ENCODE peak calls at places on chromosome 19, in nine cellular contexts. One of them, this sample, is unnamed.

GRCh38 chr19:6271721-6272410 is 7.9 kb downstream of the MLLT1 start:
- DNase-seq in AG10803: peak
- DNase-seq in A549: no peak
- DNase-seq in Panc1: no peak
- DNase-seq in cardiac fibroblast: peak
- DNase-seq in body of pancreas: peak
- DNase-seq in heart right ventricle: peak
- DNase-seq in lower leg skin: peak
- DNase-seq in psoas muscle: peak
- DNase-seq in this sample: no peak

GRCh38 chr19:58497634-58498170 is 14.1 kb downstream of the SLC27A5 start:
- DNase-seq in AG10803: no peak
- DNase-seq in A549: no peak
- DNase-seq in Panc1: no peak
- DNase-seq in cardiac fibroblast: no peak
- DNase-seq in body of pancreas: no peak
- DNase-seq in heart right ventricle: no peak
- DNase-seq in lower leg skin: no peak
- DNase-seq in psoas muscle: no peak
- DNase-seq in this sample: no peak

GRCh38 chr19:3670796-3671679 is 29.2 kb downstream of the PIP5K1C start:
- DNase-seq in AG10803: peak
- DNase-seq in A549: no peak
- DNase-seq in Panc1: no peak
- DNase-seq in cardiac fibroblast: peak
- DNase-seq in body of pancreas: peak
- DNase-seq in heart right ventricle: peak
- DNase-seq in lower leg skin: peak
- DNase-seq in psoas muscle: peak
- DNase-seq in this sample: no peak

GRCh38 chr19:4910594-4911273 is 1.4 kb downstream of the UHRF1 start:
- DNase-seq in AG10803: peak
- DNase-seq in A549: peak
- DNase-seq in Panc1: no peak
- DNase-seq in cardiac fibroblast: peak
- DNase-seq in body of pancreas: no peak
- DNase-seq in heart right ventricle: no peak
- DNase-seq in lower leg skin: no peak
- DNase-seq in psoas muscle: no peak
- DNase-seq in this sample: no peak

GRCh38 chr19:16274466-16274865 is 50.2 kb upstream of the KLF2 start:
- DNase-seq in AG10803: peak
- DNase-seq in A549: no peak
- DNase-seq in Panc1: no peak
- DNase-seq in cardiac fibroblast: peak
- DNase-seq in body of pancreas: no peak
- DNase-seq in heart right ventricle: no peak
- DNase-seq in lower leg skin: no peak
- DNase-seq in psoas muscle: peak
- DNase-seq in this sample: no peak

GRCh38 chr19:459724-460511 is 915 bp downstream of the SHC2 start:
- DNase-seq in AG10803: peak
- DNase-seq in A549: peak
- DNase-seq in Panc1: no peak
- DNase-seq in cardiac fibroblast: peak
- DNase-seq in body of pancreas: peak
- DNase-seq in heart right ventricle: peak
- DNase-seq in lower leg skin: no peak
- DNase-seq in psoas muscle: peak
- DNase-seq in this sample: no peak

GRCh38 chr19:23957660-23958281 is 43.1 kb downstream of the ZNF726 start:
- DNase-seq in AG10803: peak
- DNase-seq in A549: peak
- DNase-seq in Panc1: peak
- DNase-seq in cardiac fibroblast: peak
- DNase-seq in body of pancreas: no peak
- DNase-seq in heart right ventricle: no peak
- DNase-seq in lower leg skin: no peak
- DNase-seq in psoas muscle: no peak
- DNase-seq in this sample: peak

GRCh38 chr19:42468273-42468796 is 25.6 kb upstream of the CXCL17 start:
- DNase-seq in AG10803: peak
- DNase-seq in A549: peak
- DNase-seq in Panc1: no peak
- DNase-seq in cardiac fibroblast: peak
- DNase-seq in body of pancreas: no peak
- DNase-seq in heart right ventricle: no peak
- DNase-seq in lower leg skin: no peak
- DNase-seq in psoas muscle: no peak
- DNase-seq in this sample: no peak

GRCh38 chr19:19406878-19407639 is 1.6 kb downstream of the GATAD2A start:
- DNase-seq in AG10803: peak
- DNase-seq in A549: peak
- DNase-seq in Panc1: no peak
- DNase-seq in cardiac fibroblast: peak
- DNase-seq in body of pancreas: peak
- DNase-seq in heart right ventricle: no peak
- DNase-seq in lower leg skin: no peak
- DNase-seq in psoas muscle: peak
- DNase-seq in this sample: peak

GRCh38 chr19:18020212-18021067 is 12.5 kb downstream of the ARRDC2 start:
- DNase-seq in AG10803: peak
- DNase-seq in A549: no peak
- DNase-seq in Panc1: no peak
- DNase-seq in cardiac fibroblast: peak
- DNase-seq in body of pancreas: peak
- DNase-seq in heart right ventricle: peak
- DNase-seq in lower leg skin: peak
- DNase-seq in psoas muscle: peak
- DNase-seq in this sample: no peak
- TF ChIP-seq CTCF in AG10803: no peak
- TF ChIP-seq CTCF in A549: no peak
- TF ChIP-seq CTCF in Panc1: no peak
- TF ChIP-seq CTCF in cardiac fibroblast: peak
- TF ChIP-seq CTCF in body of pancreas: peak
- TF ChIP-seq CTCF in heart right ventricle: peak
- TF ChIP-seq CTCF in lower leg skin: no peak
- TF ChIP-seq CTCF in psoas muscle: no peak
- TF ChIP-seq CTCF in this sample: no peak

DNA sequence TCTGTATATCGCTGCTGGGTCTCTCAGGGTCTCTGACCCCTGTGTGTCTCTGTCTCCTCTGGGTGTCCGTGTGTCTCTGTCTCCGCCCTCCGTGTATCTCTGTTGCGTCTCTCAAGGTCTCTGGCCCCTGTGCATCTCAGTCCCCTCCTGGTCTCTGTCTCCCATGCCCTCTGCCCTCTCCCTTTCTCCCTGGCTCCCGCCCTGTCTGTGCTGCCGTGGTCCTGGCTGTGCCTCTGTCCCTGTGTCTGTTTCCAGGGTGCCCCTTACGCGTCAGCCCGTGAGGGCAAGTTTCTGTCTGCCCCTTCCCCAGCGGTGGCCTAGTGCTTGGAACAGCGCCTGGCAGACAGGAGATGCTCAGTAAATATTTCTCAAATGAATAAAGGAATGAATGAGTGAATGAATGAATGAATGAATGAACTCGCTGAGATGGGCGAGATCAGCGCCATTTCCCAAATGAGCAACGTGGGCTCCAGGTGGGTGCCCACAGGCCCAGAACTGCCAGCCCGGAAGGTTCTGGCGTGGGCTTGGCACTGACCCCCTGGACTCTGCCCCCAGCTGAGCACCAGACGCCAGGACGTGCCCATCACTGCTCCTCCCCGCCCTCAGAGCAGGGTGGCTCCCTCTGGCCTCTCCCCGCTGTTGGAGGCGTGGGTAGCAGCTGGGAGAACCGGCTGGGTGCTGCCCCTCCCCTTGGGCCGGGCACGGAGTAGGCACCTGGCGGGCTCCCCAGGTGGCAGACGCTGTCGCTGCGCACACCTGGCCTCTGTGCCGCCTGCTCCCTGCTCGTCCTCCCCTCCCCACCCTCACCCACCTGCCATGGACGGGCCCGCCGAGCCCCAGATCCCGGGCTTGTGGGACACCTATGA is at the start of gene SULT2B1:
- DNase-seq in AG10803: no peak
- DNase-seq in A549: peak
- DNase-seq in Panc1: no peak
- DNase-seq in cardiac fibroblast: no peak
- DNase-seq in body of pancreas: peak
- DNase-seq in heart right ventricle: no peak
- DNase-seq in lower leg skin: no peak
- DNase-seq in psoas muscle: no peak
- DNase-seq in this sample: peak
- H3K4me3 ChIP-seq in AG10803: no peak
- H3K4me3 ChIP-seq in A549: peak
- H3K4me3 ChIP-seq in Panc1: no peak
- H3K4me3 ChIP-seq in cardiac fibroblast: no peak
- H3K4me3 ChIP-seq in body of pancreas: no peak
- H3K4me3 ChIP-seq in heart right ventricle: no peak
- H3K4me3 ChIP-seq in lower leg skin: no peak
- H3K4me3 ChIP-seq in psoas muscle: no peak
- H3K4me3 ChIP-seq in this sample: peak

GRCh38 chr19:35555301-35556005 is 8.0 kb downstream of the ATP4A start:
- DNase-seq in AG10803: peak
- DNase-seq in A549: peak
- DNase-seq in Panc1: no peak
- DNase-seq in cardiac fibroblast: peak
- DNase-seq in body of pancreas: no peak
- DNase-seq in heart right ventricle: no peak
- DNase-seq in lower leg skin: no peak
- DNase-seq in psoas muscle: no peak
- DNase-seq in this sample: no peak
- TF ChIP-seq CTCF in AG10803: peak
- TF ChIP-seq CTCF in A549: peak
- TF ChIP-seq CTCF in Panc1: peak
- TF ChIP-seq CTCF in cardiac fibroblast: peak
- TF ChIP-seq CTCF in body of pancreas: peak
- TF ChIP-seq CTCF in heart right ventricle: no peak
- TF ChIP-seq CTCF in lower leg skin: no peak
- TF ChIP-seq CTCF in psoas muscle: no peak
- TF ChIP-seq CTCF in this sample: peak

GRCh38 chr19:53992211-53992610 is 774 bp downstream of the CACNG6 start:
- DNase-seq in AG10803: no peak
- DNase-seq in A549: no peak
- DNase-seq in Panc1: no peak
- DNase-seq in cardiac fibroblast: no peak
- DNase-seq in body of pancreas: no peak
- DNase-seq in heart right ventricle: no peak
- DNase-seq in lower leg skin: no peak
- DNase-seq in psoas muscle: no peak
- DNase-seq in this sample: no peak
- H3K4me3 ChIP-seq in AG10803: no peak
- H3K4me3 ChIP-seq in A549: peak
- H3K4me3 ChIP-seq in Panc1: peak
- H3K4me3 ChIP-seq in cardiac fibroblast: no peak
- H3K4me3 ChIP-seq in body of pancreas: no peak
- H3K4me3 ChIP-seq in heart right ventricle: no peak
- H3K4me3 ChIP-seq in lower leg skin: no peak
- H3K4me3 ChIP-seq in psoas muscle: peak
- H3K4me3 ChIP-seq in this sample: no peak